ENCODE peak calls at places on chromosome 17, in six cellular contexts. One of them, this sample, is unnamed.

GRCh38 chr17:34254651-34255380 is at the start of gene CCL2:
- DNase-seq in H9: peak
- DNase-seq in H1: peak
- DNase-seq in neuronal stem cell: no peak
- DNase-seq in trophoblast cell: no peak
- DNase-seq in IMR-90: peak
- DNase-seq in this sample: peak

GRCh38 chr17:80219013-80219776 is 938 bp downstream of the SGSH start:
- DNase-seq in IMR-90: peak
- DNase-seq in trophoblast cell: peak
- DNase-seq in H9: peak
- DNase-seq in H1: no peak
- DNase-seq in neuronal stem cell: no peak
- DNase-seq in this sample: peak

GRCh38 chr17:48814504-48814903 is 2.5 kb downstream of the TTLL6 start:
- DNase-seq in H1: peak
- DNase-seq in trophoblast cell: peak
- DNase-seq in H9: peak
- DNase-seq in IMR-90: peak
- DNase-seq in neuronal stem cell: peak
- DNase-seq in this sample: peak

GRCh38 chr17:561118-561517 is 153.5 kb downstream of the VPS53 start:
- DNase-seq in H9: no peak
- DNase-seq in H1: no peak
- DNase-seq in trophoblast cell: no peak
- DNase-seq in IMR-90: peak
- DNase-seq in neuronal stem cell: no peak
- DNase-seq in this sample: peak

GRCh38 chr17:56786989-56787482 is 46.7 kb downstream of the C17orf67 start:
- DNase-seq in trophoblast cell: peak
- DNase-seq in H9: no peak
- DNase-seq in neuronal stem cell: no peak
- DNase-seq in H1: no peak
- DNase-seq in IMR-90: peak
- DNase-seq in this sample: peak

GRCh38 chr17:1232786-1233185 is 37.5 kb upstream of the BHLHA9 start:
- DNase-seq in trophoblast cell: no peak
- DNase-seq in H1: no peak
- DNase-seq in H9: no peak
- DNase-seq in IMR-90: peak
- DNase-seq in neuronal stem cell: no peak
- DNase-seq in this sample: peak

GRCh38 chr17:48577330-48577945 is 712 bp downstream of the HOXB4 start:
- DNase-seq in trophoblast cell: no peak
- DNase-seq in H1: no peak
- DNase-seq in H9: no peak
- DNase-seq in neuronal stem cell: no peak
- DNase-seq in IMR-90: peak
- DNase-seq in this sample: peak

GRCh38 chr17:75365009-75365930 is 40.2 kb downstream of the GRB2 start:
- DNase-seq in H1: no peak
- DNase-seq in neuronal stem cell: no peak
- DNase-seq in IMR-90: no peak
- DNase-seq in H9: no peak
- DNase-seq in trophoblast cell: no peak
- DNase-seq in this sample: no peak

GRCh38 chr17:66348605-66349165 is 46.3 kb downstream of the PRKCA start:
- DNase-seq in H1: no peak
- DNase-seq in H9: no peak
- DNase-seq in IMR-90: peak
- DNase-seq in trophoblast cell: no peak
- DNase-seq in neuronal stem cell: no peak
- DNase-seq in this sample: peak

GRCh38 chr17:61647044-61647443 is 56.0 kb upstream of the NACA2 start:
- DNase-seq in IMR-90: peak
- DNase-seq in trophoblast cell: no peak
- DNase-seq in H9: no peak
- DNase-seq in neuronal stem cell: no peak
- DNase-seq in H1: no peak
- DNase-seq in this sample: no peak

GRCh38 chr17:42667088-42667951 is 8.2 kb downstream of the TUBG2 start:
- DNase-seq in trophoblast cell: no peak
- DNase-seq in H1: no peak
- DNase-seq in IMR-90: peak
- DNase-seq in H9: peak
- DNase-seq in neuronal stem cell: no peak
- DNase-seq in this sample: peak

GRCh38 chr17:1029196-1029911 is 32.4 kb downstream of the TIMM22 start:
- DNase-seq in H1: no peak
- DNase-seq in neuronal stem cell: no peak
- DNase-seq in trophoblast cell: no peak
- DNase-seq in IMR-90: peak
- DNase-seq in H9: no peak
- DNase-seq in this sample: peak

GRCh38 chr17:63984651-63985386 is 12.1 kb upstream of the SCN4A start:
- DNase-seq in H1: no peak
- DNase-seq in H9: no peak
- DNase-seq in trophoblast cell: no peak
- DNase-seq in neuronal stem cell: no peak
- DNase-seq in IMR-90: peak
- DNase-seq in this sample: peak

GRCh38 chr17:50829336-50829735 is 6.0 kb upstream of the WFIKKN2 start:
- DNase-seq in H1: no peak
- DNase-seq in IMR-90: no peak
- DNase-seq in neuronal stem cell: no peak
- DNase-seq in H9: peak
- DNase-seq in trophoblast cell: no peak
- DNase-seq in this sample: no peak
- H3K9ac ChIP-seq in H1: peak
- H3K9ac ChIP-seq in IMR-90: no peak
- H3K9ac ChIP-seq in neuronal stem cell: no peak
- H3K9ac ChIP-seq in H9: no peak
- H3K9ac ChIP-seq in trophoblast cell: no peak
- H3K9ac ChIP-seq in this sample: no peak

GRCh38 chr17:57856792-57857620 is 7.2 kb upstream of the MRPS23 start:
- DNase-seq in trophoblast cell: no peak
- DNase-seq in IMR-90: no peak
- DNase-seq in H9: no peak
- DNase-seq in H1: no peak
- DNase-seq in neuronal stem cell: no peak
- DNase-seq in this sample: no peak
- H3K14ac ChIP-seq in trophoblast cell: no peak
- H3K14ac ChIP-seq in IMR-90: no peak
- H3K14ac ChIP-seq in H9: no peak
- H3K14ac ChIP-seq in H1: no peak
- H3K14ac ChIP-seq in neuronal stem cell: no peak
- H3K14ac ChIP-seq in this sample: no peak

GRCh38 chr17:67411396-67411795 is 34.3 kb downstream of the PITPNC1 start:
- DNase-seq in neuronal stem cell: no peak
- DNase-seq in H9: no peak
- DNase-seq in H1: no peak
- DNase-seq in trophoblast cell: no peak
- DNase-seq in IMR-90: no peak
- DNase-seq in this sample: no peak
- H3K9ac ChIP-seq in neuronal stem cell: no peak
- H3K9ac ChIP-seq in H9: no peak
- H3K9ac ChIP-seq in H1: no peak
- H3K9ac ChIP-seq in trophoblast cell: no peak
- H3K9ac ChIP-seq in IMR-90: no peak
- H3K9ac ChIP-seq in this sample: no peak

GRCh38 chr17:60472449-60472848 is 50.2 kb downstream of the CHCT1 start:
- DNase-seq in trophoblast cell: no peak
- DNase-seq in H1: no peak
- DNase-seq in H9: no peak
- DNase-seq in IMR-90: no peak
- DNase-seq in neuronal stem cell: no peak
- DNase-seq in this sample: no peak
- H3K14ac ChIP-seq in trophoblast cell: no peak
- H3K14ac ChIP-seq in H1: no peak
- H3K14ac ChIP-seq in H9: no peak
- H3K14ac ChIP-seq in IMR-90: no peak
- H3K14ac ChIP-seq in neuronal stem cell: no peak
- H3K14ac ChIP-seq in this sample: no peak

GRCh38 chr17:4562000-4562969 is 1.9 kb upstream of the GGT6 start:
- DNase-seq in neuronal stem cell: no peak
- DNase-seq in IMR-90: no peak
- DNase-seq in H1: no peak
- DNase-seq in trophoblast cell: no peak
- DNase-seq in H9: no peak
- DNase-seq in this sample: no peak
- H3K9ac ChIP-seq in neuronal stem cell: no peak
- H3K9ac ChIP-seq in IMR-90: no peak
- H3K9ac ChIP-seq in H1: no peak
- H3K9ac ChIP-seq in trophoblast cell: no peak
- H3K9ac ChIP-seq in H9: no peak
- H3K9ac ChIP-seq in this sample: peak

DNA sequence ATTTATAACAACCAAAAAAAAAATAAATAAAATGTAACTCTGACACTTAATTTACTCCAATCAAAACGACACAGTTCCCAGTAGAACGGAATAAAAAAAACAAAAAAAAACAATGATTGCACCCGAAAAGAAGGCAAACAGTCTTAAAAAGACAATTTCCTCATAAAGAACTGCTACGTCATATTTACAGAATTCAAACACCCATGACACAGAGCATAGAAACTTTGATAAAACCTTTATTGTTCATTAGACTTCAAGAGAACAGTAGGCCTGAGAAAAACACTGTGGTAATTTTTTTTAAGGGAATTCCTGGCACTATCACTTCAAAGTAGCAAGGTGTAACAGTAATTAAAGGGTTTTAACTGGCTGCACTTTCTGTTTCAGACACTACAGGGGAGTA is 26.1 kb downstream of the FAM222B start:
- DNase-seq in neuronal stem cell: no peak
- DNase-seq in H9: no peak
- DNase-seq in H1: no peak
- DNase-seq in IMR-90: no peak
- DNase-seq in trophoblast cell: no peak
- DNase-seq in this sample: no peak
- H3K14ac ChIP-seq in neuronal stem cell: no peak
- H3K14ac ChIP-seq in H9: no peak
- H3K14ac ChIP-seq in H1: no peak
- H3K14ac ChIP-seq in IMR-90: no peak
- H3K14ac ChIP-seq in trophoblast cell: no peak
- H3K14ac ChIP-seq in this sample: no peak

This sample was measured in mesenchymal stem cell.